ENCODE peak calls at places on chromosomes 3 and 15, in eight cellular contexts. P, D, B, Y, H, E, C and Q are unnamed samples.

GRCh38 chr15:72919936-72920455 is 132.3 kb upstream of the NEO1 start:
- DNase-seq in P (no peak), D (peak; percentile 16), B (peak; percentile 20), Y (no peak), H (no peak), E (no peak), C (no peak), Q (no peak)

GRCh38 chr3:24793896-24794295 is 299.2 kb upstream of the THRB start:
- DNase-seq in P (no peak), D (no peak), B (no peak), Y (no peak), H (no peak), E (no peak), C (no peak), Q (no peak)

GRCh38 chr15:101060576-101061551 is 141.7 kb downstream of the LRRK1 start:
- DNase-seq in P (no peak), D (no peak), B (no peak), Y (no peak), H (no peak), E (peak; percentile 56), C (no peak), Q (no peak)

GRCh38 chr3:76432396-76432795 is 607.5 kb upstream of the ROBO2 start:
- DNase-seq in P (no peak), D (no peak), B (no peak), Y (no peak), H (no peak), E (no peak), C (no peak), Q (no peak)

GRCh38 chr15:97084650-97085049 is 754.1 kb downstream of the NR2F2 start:
- DNase-seq in P (no peak), D (peak; percentile 44), B (peak; percentile 34), Y (no peak), H (no peak), E (no peak), C (peak; percentile 3), Q (no peak)

GRCh38 chr3:46883252-46884185 is 6.0 kb downstream of the PTH1R start:
- DNase-seq in P (no peak), D (no peak), B (peak; percentile 63), Y (peak; percentile 34), H (no peak), E (no peak), C (no peak), Q (no peak)

GRCh38 chr15:69881310-69881660 is 216.4 kb downstream of the TLE3 start:
- DNase-seq in P (no peak), D (no peak), B (no peak), Y (no peak), H (no peak), E (no peak), C (peak; percentile 31), Q (no peak)

GRCh38 chr3:83934208-83935150 is 1024.3 kb upstream of the CADM2 start:
- DNase-seq in P (no peak), D (no peak), B (peak; percentile 0), Y (no peak), H (no peak), E (no peak), C (peak; percentile 99), Q (no peak)

GRCh38 chr15:85722789-85723188 is 71.9 kb downstream of the KLHL25 start:
- DNase-seq in P (no peak), D (no peak), B (no peak), Y (no peak), H (no peak), E (no peak), C (no peak), Q (no peak)

GRCh38 chr3:136353461-136353860 is 103.3 kb downstream of the PCCB start:
- DNase-seq in P (no peak), D (no peak), B (no peak), Y (no peak), H (no peak), E (no peak), C (no peak), Q (no peak)

GRCh38 chr15:57253082-57253481 is 123.2 kb upstream of the CGNL1 start:
- DNase-seq in P (no peak), D (no peak), B (no peak), Y (no peak), H (no peak), E (no peak), C (no peak), Q (no peak)

GRCh38 chr3:123832712-123833397 is 51.3 kb downstream of the MYLK start:
- DNase-seq in P (no peak), D (no peak), B (no peak), Y (no peak), H (no peak), E (no peak), C (peak; percentile 65), Q (no peak)

GRCh38 chr15:64851503-64851840 is 9.8 kb downstream of the PLEKHO2 start:
- DNase-seq in P (peak; percentile 70), D (peak; percentile 24), B (peak; percentile 94), Y (no peak), H (no peak), E (peak; percentile 75), C (no peak), Q (peak; percentile 79)

GRCh38 chr15:89822951-89823701 is 8.5 kb upstream of the ANPEP start:
- DNase-seq in P (no peak), D (no peak), B (peak; percentile 48), Y (no peak), H (no peak), E (no peak), C (peak; percentile 67), Q (no peak)

GRCh38 chr3:12810963-12811362 is 14.5 kb downstream of the CAND2 start:
- DNase-seq in P (no peak), D (no peak), B (no peak), Y (no peak), H (no peak), E (no peak), C (no peak), Q (no peak)

GRCh38 chr3:160225181-160226025 is at the start of gene C3orf80:
- DNase-seq in P (peak; percentile 35), D (no peak), B (peak; percentile 48), Y (peak; percentile 83), H (no peak), E (no peak), C (peak; percentile 35), Q (no peak)

GRCh38 chr15:59521443-59521842 is 83.5 kb downstream of the FAM81A start:
- DNase-seq in P (no peak), D (no peak), B (no peak), Y (no peak), H (no peak), E (no peak), C (no peak), Q (no peak)

GRCh38 chr15:34581043-34581365 is 2.4 kb downstream of the GOLGA8B start:
- DNase-seq in P (no peak), D (no peak), B (no peak), Y (no peak), H (no peak), E (no peak), C (no peak), Q (no peak)
- TF ChIP-seq CTCF in P (no peak), D (no peak), B (no peak), Y (no peak), H (no peak), E (no peak), C (no peak), Q (no peak)

GRCh38 chr3:50236484-50237132 is 604 bp downstream of the GNAI2 start:
- DNase-seq in P (no peak), D (no peak), B (no peak), Y (no peak), H (no peak), E (no peak), C (no peak), Q (no peak)

GRCh38 chr3:50237133-50237651 is 1.2 kb downstream of the GNAI2 start:
- DNase-seq in P (no peak), D (no peak), B (peak; percentile 64), Y (no peak), H (no peak), E (no peak), C (peak; percentile 41), Q (no peak)

GRCh38 chr3:50237754-50238548 is 1.9 kb downstream of the GNAI2 start:
- DNase-seq in P (peak; percentile 90), D (no peak), B (peak; percentile 86), Y (peak; percentile 71), H (peak; percentile 80), E (peak; percentile 92), C (peak; percentile 88), Q (peak; percentile 62)

GRCh38 chr3:50239649-50240048 is 3.6 kb downstream of the GNAI2 start:
- DNase-seq in P (no peak), D (no peak), B (no peak), Y (no peak), H (no peak), E (no peak), C (no peak), Q (no peak)

GRCh38 chr3:50238549-50239026 is 2.6 kb downstream of the GNAI2 start:
- DNase-seq in P (peak; percentile 85), D (no peak), B (no peak), Y (no peak), H (peak; percentile 90), E (peak; percentile 88), C (peak; percentile 62), Q (no peak)
- H3K4me3 ChIP-seq in P (peak overlapping the region; percentile 82), D (peak overlapping the region; percentile 94), B (peak overlapping the region; percentile 57), Y (peak overlapping the region; percentile 66), H (peak overlapping the region; percentile 87), E (peak overlapping the region; percentile 82), C (peak overlapping the region; percentile 80), Q (peak overlapping the region; percentile 93)

DNA sequence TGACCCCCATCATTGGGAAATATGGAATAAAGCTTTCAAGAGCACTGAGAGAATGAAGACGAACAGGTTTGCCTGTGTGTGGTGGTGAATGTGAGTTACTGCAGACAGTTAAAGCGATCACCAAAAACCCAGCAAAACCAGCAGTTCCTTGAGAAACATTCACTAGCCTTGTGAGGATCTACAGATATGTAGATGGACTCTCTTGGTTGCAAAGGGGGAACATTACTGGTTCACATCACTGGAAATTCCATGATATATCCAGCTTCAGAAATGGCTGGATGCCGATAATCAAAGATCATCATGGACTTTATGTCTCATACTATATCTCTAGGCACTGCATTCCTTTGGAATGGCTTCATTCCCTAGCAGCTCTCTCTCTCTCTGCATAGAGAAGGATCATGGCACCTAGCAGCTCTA is 10.2 kb upstream of the HERC1 start:
- DNase-seq in P (no peak), D (no peak), B (peak; percentile 18), Y (no peak), H (no peak), E (no peak), C (no peak), Q (no peak)
- TF ChIP-seq CTCF in P (no peak), D (no peak), B (no peak), Y (no peak), H (no peak), E (no peak), C (no peak), Q (no peak)

GRCh38 chr15:49467782-49468181 is 44.7 kb downstream of the FGF7 start:
- DNase-seq in P (no peak), D (no peak), B (peak; percentile 59), Y (no peak), H (no peak), E (no peak), C (no peak), Q (no peak)
- H3K4me3 ChIP-seq in P (no peak overlapping the region), D (no peak overlapping the region), B (no peak overlapping the region), Y (no peak overlapping the region), H (no peak overlapping the region), E (no peak overlapping the region), C (no peak overlapping the region), Q (no peak overlapping the region)